ENCODE peak calls at places on chromosome 6, in six cellular contexts. N, E, X, I, F and Z are unnamed samples.

GRCh38 chr6:16028966-16029365 is 99.9 kb upstream of the MYLIP start:
- DNase-seq in N (no peak), E (no peak), X (no peak), I (no peak), F (no peak), Z (no peak)

GRCh38 chr6:106192824-106193223 is 106.7 kb downstream of the PRDM1 start:
- DNase-seq in N (no peak), E (peak; percentile 66), X (no peak), I (no peak), F (no peak), Z (no peak)

GRCh38 chr6:6515691-6516607 is 72.6 kb upstream of the LY86 start:
- DNase-seq in N (no peak), E (no peak), X (no peak), I (no peak), F (no peak), Z (no peak)

GRCh38 chr6:136324981-136325380 is 35.3 kb upstream of the BCLAF1 start:
- DNase-seq in N (no peak), E (no peak), X (no peak), I (no peak), F (no peak), Z (no peak)

GRCh38 chr6:152571089-152571488 is 66.1 kb downstream of the SYNE1 start:
- DNase-seq in N (no peak), E (no peak), X (no peak), I (no peak), F (no peak), Z (no peak)

GRCh38 chr6:85961125-85961524 is 318.4 kb upstream of the SYNCRIP start:
- DNase-seq in N (no peak), E (no peak), X (no peak), I (no peak), F (no peak), Z (no peak)

GRCh38 chr6:11264100-11264499 is 31.6 kb upstream of the NEDD9 start:
- DNase-seq in N (no peak), E (no peak), X (no peak), I (no peak), F (no peak), Z (no peak)

GRCh38 chr6:31586596-31586995 is 519 bp downstream of the LST1 start:
- DNase-seq in N (peak; percentile 57), E (no peak), X (no peak), I (no peak), F (no peak), Z (no peak)

GRCh38 chr6:42984001-42984923 is at the start of gene PPP2R5D:
- DNase-seq in N (peak; percentile 99), E (peak; percentile 100), X (peak; percentile 99), I (peak; percentile 98), F (peak; percentile 98), Z (peak; percentile 96)

GRCh38 chr6:120378582-120379220 is 955.6 kb downstream of the TBC1D32 start:
- DNase-seq in N (peak; percentile 64), E (peak; percentile 41), X (no peak), I (no peak), F (no peak), Z (no peak)

GRCh38 chr6:108866798-108867197 is 18.6 kb downstream of the ARMC2 start:
- DNase-seq in N (no peak), E (no peak), X (no peak), I (no peak), F (no peak), Z (no peak)

GRCh38 chr6:4212588-4212987 is 77.2 kb upstream of the ECI2 start:
- DNase-seq in N (no peak), E (no peak), X (no peak), I (no peak), F (no peak), Z (no peak)

GRCh38 chr6:36769676-36770499 is 69.4 kb downstream of the CPNE5 start:
- DNase-seq in N (peak; percentile 42), E (peak; percentile 51), X (no peak), I (no peak), F (no peak), Z (no peak)

GRCh38 chr6:24933868-24934401 is 1.8 kb downstream of the RIPOR2 start:
- DNase-seq in N (peak; percentile 80), E (peak; percentile 19), X (no peak), I (no peak), F (no peak), Z (no peak)

GRCh38 chr6:78947529-78947928 is 80.2 kb downstream of the IRAK1BP1 start:
- DNase-seq in N (no peak), E (peak; percentile 8), X (no peak), I (no peak), F (no peak), Z (no peak)

GRCh38 chr6:144007455-144007778 is 642 bp downstream of the PLAGL1 start:
- DNase-seq in N (no peak), E (no peak), X (no peak), I (no peak), F (no peak), Z (no peak)

GRCh38 chr6:30155522-30156261 is 5.3 kb downstream of the TRIM10 start:
- DNase-seq in N (no peak), E (peak; percentile 21), X (no peak), I (no peak), F (no peak), Z (no peak)

GRCh38 chr6:136641166-136641565 is 90.9 kb upstream of the MAP7 start:
- DNase-seq in N (no peak), E (no peak), X (no peak), I (no peak), F (no peak), Z (no peak)

GRCh38 chr6:40011844-40012243 is 77.6 kb upstream of the MOCS1 start:
- DNase-seq in N (no peak), E (no peak), X (no peak), I (no peak), F (no peak), Z (no peak)

GRCh38 chr6:165939601-165940290 is 227.9 kb downstream of the TBXT start:
- DNase-seq in N (no peak), E (no peak), X (no peak), I (no peak), F (no peak), Z (no peak)

GRCh38 chr6:116127771-116128493 is 2.0 kb upstream of the COL10A1 start:
- DNase-seq in N (no peak), E (peak; percentile 41), X (no peak), I (no peak), F (no peak), Z (no peak)

GRCh38 chr6:44272999-44273566 is 2.8 kb downstream of the TMEM151B start:
- DNase-seq in N (no peak), E (no peak), X (no peak), I (no peak), F (no peak), Z (no peak)

GRCh38 chr6:142301421-142302391 is at the start of gene ADGRG6:
- DNase-seq in N (no peak), E (peak; percentile 54), X (no peak), I (peak; percentile 77), F (no peak), Z (peak; percentile 52)

GRCh38 chr6:51473996-51474975 is 613.1 kb downstream of the PKHD1 start:
- DNase-seq in N (no peak), E (no peak), X (no peak), I (no peak), F (no peak), Z (no peak)

GRCh38 chr6:33008944-33009861 is at the start of gene HLA-DOA:
- DNase-seq in N (peak; percentile 89), E (peak; percentile 23), X (no peak), I (no peak), F (no peak), Z (no peak)

DNA sequence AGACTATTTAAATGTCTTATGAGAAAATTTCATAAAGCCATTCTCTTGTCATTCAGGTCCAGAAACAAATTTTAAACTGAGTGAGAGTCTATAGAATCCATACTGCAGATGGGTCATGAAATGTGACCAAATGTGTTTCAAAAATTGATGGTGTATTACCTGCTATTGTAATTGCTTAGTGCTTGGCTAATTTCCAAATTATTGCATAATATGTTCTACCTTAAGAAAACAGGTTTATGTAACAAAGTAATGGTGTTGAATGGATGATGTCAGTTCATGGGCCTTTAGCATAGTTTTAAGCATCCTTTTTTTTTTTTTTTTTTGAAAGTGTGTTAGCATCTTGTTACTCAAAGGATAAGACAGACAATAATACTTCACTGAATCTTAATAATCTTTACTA is 5.0 kb downstream of the MARCKS start:
- DNase-seq in N (no peak), E (no peak), X (no peak), I (no peak), F (no peak), Z (no peak)
- H3K4me3 ChIP-seq in N (no peak overlapping the region), E (peak overlapping the region; percentile 100), X (no peak overlapping the region), I (no peak overlapping the region), F (no peak overlapping the region), Z (no peak overlapping the region)

DNA sequence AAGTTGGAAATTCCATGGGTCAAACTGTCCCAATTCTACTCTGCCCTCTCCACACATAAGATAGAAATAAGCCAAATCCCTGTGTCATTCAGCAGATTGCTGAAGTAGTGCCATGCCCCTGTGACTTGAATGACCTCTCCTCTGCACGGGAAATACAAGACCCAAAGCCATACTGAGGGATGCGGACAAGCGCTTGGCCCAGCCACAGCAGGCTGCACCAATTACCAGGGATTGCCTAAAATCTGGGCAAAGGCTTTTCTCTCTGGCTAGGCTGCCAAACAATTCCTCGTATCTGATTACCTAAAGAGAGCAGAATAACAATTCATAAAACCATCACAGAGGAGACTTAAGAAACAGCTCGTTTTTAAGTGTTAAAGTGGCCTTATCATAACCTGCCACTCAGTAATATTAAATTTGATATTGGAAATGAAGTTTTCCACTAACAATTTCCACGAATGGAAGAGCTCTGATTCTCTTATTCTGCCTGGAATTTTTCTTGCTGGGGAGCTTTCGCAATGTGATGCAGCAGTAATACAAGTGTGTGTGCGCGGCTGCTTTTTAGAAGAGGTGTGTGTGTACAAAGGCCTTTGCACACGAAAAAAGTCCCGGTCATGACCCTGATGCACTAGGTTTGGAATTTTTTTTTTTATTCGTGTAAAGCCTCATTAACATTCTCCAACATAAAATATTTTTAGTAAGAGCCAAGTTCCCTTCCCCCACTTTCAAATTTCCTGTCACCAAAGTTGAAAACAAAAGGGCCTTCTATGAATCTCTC is 421.6 kb upstream of the JARID2 start:
- DNase-seq in N (no peak), E (no peak), X (no peak), I (no peak), F (no peak), Z (no peak)
- H3K4me3 ChIP-seq in N (no peak overlapping the region), E (no peak overlapping the region), X (no peak overlapping the region), I (no peak overlapping the region), F (no peak overlapping the region), Z (no peak overlapping the region)

DNA sequence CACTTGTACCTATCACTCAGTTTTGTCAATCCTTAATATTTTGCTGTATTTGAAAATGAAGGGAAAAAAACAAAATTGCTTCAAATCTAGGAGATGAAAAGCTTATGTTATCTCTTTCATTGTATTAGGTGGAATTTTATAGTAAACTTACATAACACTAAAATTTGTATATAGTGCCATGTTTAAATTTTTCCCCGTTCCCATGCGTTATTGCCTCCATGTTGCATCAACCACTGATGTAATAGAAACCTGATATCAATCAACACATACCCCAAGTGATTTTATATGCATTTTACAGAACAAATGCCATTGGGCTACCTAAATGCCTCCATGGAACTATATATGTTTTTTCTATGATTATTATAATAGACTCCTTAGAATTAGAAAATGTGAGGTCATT is 14.8 kb upstream of the TREM2 start:
- DNase-seq in N (no peak), E (no peak), X (no peak), I (no peak), F (no peak), Z (no peak)
- H3K4me3 ChIP-seq in N (no peak overlapping the region), E (no peak overlapping the region), X (no peak overlapping the region), I (no peak overlapping the region), F (no peak overlapping the region), Z (no peak overlapping the region)

DNA sequence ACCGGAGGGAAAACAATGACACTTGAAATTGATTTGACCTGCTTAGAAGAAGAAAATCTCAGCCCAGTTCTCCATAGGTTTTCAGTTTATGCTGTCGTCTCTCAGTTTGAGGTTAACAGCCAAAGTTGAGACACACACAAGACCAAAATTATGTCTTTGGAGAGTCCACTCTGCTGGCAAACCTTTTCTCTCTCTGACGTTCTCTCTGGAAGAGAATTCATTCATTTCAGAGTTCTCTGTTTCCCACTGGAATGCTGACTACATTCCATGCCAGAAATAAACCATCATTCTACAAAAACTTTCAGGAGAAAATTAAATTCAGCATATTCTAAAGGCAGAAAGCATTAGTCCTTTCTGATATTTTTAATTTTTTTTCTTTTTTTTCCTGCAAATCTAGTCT is 155.2 kb downstream of the TFAP2A start:
- DNase-seq in N (no peak), E (no peak), X (no peak), I (no peak), F (no peak), Z (no peak)
- H3K4me3 ChIP-seq in N (no peak overlapping the region), E (no peak overlapping the region), X (no peak overlapping the region), I (no peak overlapping the region), F (no peak overlapping the region), Z (no peak overlapping the region)